ENCODE peak calls at places on chromosomes 7 and 10, in ten cellular contexts. H is stomach, X is HCT116, O is H1, F is HL-60, I is sigmoid colon, K is GM12891, S is esophagus muscularis mucosa, U is suprapubic skin, A is K562. R is an unnamed sample.

GRCh38 chr7:156497776-156498509 is 142.6 kb upstream of the RNF32 start:
- DNase-seq in A (no peak), H (no peak), I (no peak), F (no peak), U (no peak), O (no peak), S (peak; percentile 53), X (no peak), K (no peak), R (no peak)

GRCh38 chr7:155298288-155298833 is 683 bp downstream of the INSIG1 start:
- DNase-seq in H (no peak), O (no peak), A (no peak), K (no peak), S (no peak), I (no peak), X (no peak), U (no peak), F (no peak), R (no peak)

GRCh38 chr7:36084485-36085091 is 68.5 kb upstream of the EEPD1 start:
- DNase-seq in F (no peak), S (no peak), O (peak; percentile 72), K (no peak), I (peak; percentile 72), U (no peak), A (peak; percentile 48), X (peak; percentile 52), H (peak; percentile 84), R (no peak)

GRCh38 chr10:124087672-124088634 is 5.4 kb downstream of the CHST15 start:
- DNase-seq in I (peak; percentile 86), U (no peak), O (no peak), F (no peak), S (no peak), A (no peak), K (no peak), X (no peak), H (peak; percentile 65), R (no peak)

GRCh38 chr7:97004237-97004930 is 969 bp upstream of the DLX6 start:
- DNase-seq in S (no peak), F (no peak), H (no peak), K (no peak), U (no peak), I (no peak), X (no peak), A (no peak), O (no peak), R (no peak)

GRCh38 chr7:150675714-150676113 is 9.8 kb upstream of the GIMAP2 start:
- DNase-seq in O (no peak), S (no peak), X (no peak), U (no peak), H (no peak), F (no peak), I (no peak), A (no peak), K (no peak), R (no peak)

GRCh38 chr7:116776610-116777289 is 85.6 kb upstream of the CAPZA2 start:
- DNase-seq in S (no peak), A (no peak), O (no peak), U (no peak), K (no peak), H (no peak), I (no peak), F (no peak), X (peak; percentile 97), R (no peak)

GRCh38 chr7:152869677-152870051 is 110.1 kb downstream of the ACTR3B start:
- DNase-seq in I (no peak), S (no peak), O (no peak), A (no peak), U (no peak), K (no peak), X (no peak), H (no peak), F (no peak), R (no peak)

GRCh38 chr10:72045586-72045985 is 42.8 kb downstream of the SPOCK2 start:
- DNase-seq in S (no peak), F (no peak), K (no peak), H (no peak), X (no peak), U (no peak), I (no peak), A (no peak), O (no peak), R (no peak)

GRCh38 chr10:72049969-72050781 is 38.2 kb downstream of the SPOCK2 start:
- DNase-seq in X (no peak), K (no peak), A (no peak), O (no peak), U (no peak), F (no peak), I (no peak), S (no peak), H (no peak), R (no peak)

GRCh38 chr10:72050873-72051272 is 37.5 kb downstream of the SPOCK2 start:
- DNase-seq in X (no peak), H (no peak), S (no peak), U (no peak), I (no peak), O (no peak), F (no peak), A (no peak), K (no peak), R (no peak)

GRCh38 chr10:72049472-72049871 is 38.9 kb downstream of the SPOCK2 start:
- DNase-seq in O (no peak), U (no peak), I (no peak), F (no peak), K (no peak), S (no peak), X (no peak), H (no peak), A (no peak), R (no peak)

DNA sequence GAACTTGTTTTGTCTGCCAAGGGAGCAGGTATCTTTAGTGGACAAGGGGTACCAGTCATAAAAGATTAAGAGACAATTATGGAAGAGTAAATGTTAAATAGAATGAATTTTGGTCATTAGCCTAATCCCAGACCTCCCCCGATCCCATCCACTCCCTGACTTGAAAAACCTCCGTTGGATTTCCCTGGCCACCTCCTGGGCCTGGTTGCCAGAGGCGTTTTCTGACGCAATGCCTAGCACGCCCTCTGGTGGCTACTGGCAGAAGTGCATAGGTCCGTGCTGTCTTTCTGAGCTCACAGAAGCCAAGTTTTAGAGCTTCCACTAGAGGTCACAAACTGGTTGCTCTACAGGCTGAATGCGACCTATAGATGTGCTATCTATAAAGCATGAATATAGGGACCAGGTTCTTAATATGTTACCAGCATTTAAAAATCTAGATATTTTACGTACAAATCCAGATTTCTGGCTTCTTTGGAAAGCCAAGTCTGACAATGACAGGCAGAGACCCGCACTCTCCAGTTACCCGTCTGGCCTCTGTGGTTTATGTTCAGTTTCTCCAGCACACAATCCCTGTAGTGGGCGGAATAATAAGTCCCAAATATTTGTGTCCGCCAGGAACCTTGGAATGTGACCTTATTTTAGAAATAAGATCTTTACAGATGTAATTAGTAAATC is 39.8 kb downstream of the SPOCK2 start:
- DNase-seq in S (peak; percentile 98), X (peak; percentile 91), H (peak; percentile 94), F (peak; percentile 90), U (peak; percentile 95), K (peak; percentile 78), I (peak; percentile 95), A (peak; percentile 92), O (peak; percentile 97), R (peak; percentile 70)
- TF ChIP-seq POLR2AphosphoS5 in S (peak; percentile 82), X (no peak), H (peak; percentile 89), F (no peak), U (peak; percentile 81), K (no peak), I (peak; percentile 69), A (no peak), O (no peak), R (no peak)

GRCh38 chr10:10599994-10600393 is 417.7 kb upstream of the CELF2 start:
- DNase-seq in X (no peak), H (no peak), F (no peak), S (no peak), K (no peak), I (no peak), U (no peak), O (no peak), A (no peak), R (no peak)

GRCh38 chr10:10609379-10609955 is 408.2 kb upstream of the CELF2 start:
- DNase-seq in K (no peak), X (no peak), U (no peak), S (no peak), H (no peak), F (no peak), O (no peak), A (no peak), I (no peak), R (no peak)

GRCh38 chr10:10605551-10606081 is 412.1 kb upstream of the CELF2 start:
- DNase-seq in I (peak; percentile 69), K (no peak), H (no peak), U (peak; percentile 80), O (no peak), X (no peak), F (no peak), A (no peak), S (no peak), R (no peak)
- TF ChIP-seq POLR2AphosphoS5 in I (peak; percentile 77), K (no peak), H (peak; percentile 75), U (peak; percentile 73), O (no peak), X (no peak), F (no peak), A (no peak), S (peak; percentile 49), R (no peak)

DNA sequence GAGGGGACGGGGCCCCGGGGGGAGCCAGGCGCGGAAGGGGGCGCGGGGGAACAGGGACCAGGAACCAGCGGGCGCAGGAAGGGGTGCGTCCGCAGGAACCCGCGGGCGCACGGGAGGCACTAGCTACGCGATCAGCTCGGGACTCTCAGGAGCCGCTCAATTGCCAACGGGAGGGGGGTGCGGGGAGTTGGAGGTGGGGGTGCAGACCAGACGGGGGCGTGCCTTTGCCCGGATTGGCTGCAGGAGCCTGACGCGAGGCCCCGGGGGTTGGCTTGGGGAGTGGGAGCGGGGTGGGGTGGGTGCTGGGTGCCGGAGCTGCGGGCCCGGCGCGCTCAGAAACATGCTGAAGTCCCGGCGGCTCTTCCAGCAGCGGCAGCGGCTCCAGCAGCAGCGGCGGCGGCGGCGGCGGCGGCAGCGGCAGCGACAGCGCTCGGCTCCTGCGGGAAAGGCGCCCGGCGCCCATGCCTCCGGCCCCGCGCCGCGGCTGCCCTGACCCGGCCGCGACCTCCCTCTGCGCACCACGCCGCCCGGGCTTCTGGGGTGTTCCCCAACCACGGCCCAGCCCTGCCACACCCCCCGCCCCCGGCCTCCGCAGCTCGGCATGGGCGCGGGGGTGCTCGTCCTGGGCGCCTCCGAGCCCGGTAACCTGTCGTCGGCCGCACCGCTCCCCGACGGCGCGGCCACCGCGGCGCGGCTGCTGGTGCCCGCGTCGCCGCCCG is at the start of gene ADRB1:
- DNase-seq in A (peak; percentile 32), X (peak; percentile 53), K (peak; percentile 75), I (peak; percentile 94), H (peak; percentile 87), O (no peak), S (peak; percentile 95), F (peak; percentile 82), U (peak; percentile 94), R (peak; percentile 61)
- TF ChIP-seq POLR2AphosphoS5 in A (no peak), X (peak; percentile 81), K (peak; percentile 9), I (peak; percentile 80), H (peak; percentile 9), O (no peak), S (peak; percentile 60), F (no peak), U (no peak), R (no peak)

GRCh38 chr10:88343761-88344484 is 239.2 kb downstream of the RNLS start:
- DNase-seq in I (no peak), S (no peak), K (no peak), X (no peak), F (no peak), H (no peak), A (no peak), O (no peak), U (no peak), R (no peak)

GRCh38 chr10:88347597-88348304 is 235.4 kb downstream of the RNLS start:
- DNase-seq in H (no peak), I (no peak), K (no peak), U (no peak), O (no peak), S (no peak), F (no peak), X (no peak), A (no peak), R (no peak)

GRCh38 chr10:88342733-88343310 is 240.3 kb downstream of the RNLS start:
- DNase-seq in S (no peak), K (no peak), F (no peak), X (no peak), A (no peak), U (no peak), H (no peak), O (no peak), I (no peak), R (no peak)

GRCh38 chr10:88347022-88347421 is 236.1 kb downstream of the RNLS start:
- DNase-seq in H (no peak), X (no peak), A (no peak), S (no peak), F (no peak), U (no peak), K (no peak), I (no peak), O (no peak), R (no peak)

GRCh38 chr10:88346151-88346977 is 236.8 kb downstream of the RNLS start:
- DNase-seq in X (no peak), H (no peak), U (no peak), A (no peak), S (no peak), F (no peak), O (no peak), K (no peak), I (no peak), R (no peak)
- TF ChIP-seq POLR2AphosphoS5 in X (no peak), H (no peak), U (no peak), A (no peak), S (no peak), F (no peak), O (no peak), K (no peak), I (no peak), R (no peak)